ENCODE peak calls at places on chromosomes 2 and 18, in nine cellular contexts. P, Z, Y, M, L, U, V, J and X are unnamed samples. For H3K27me3, the result is how much of the 10 kb centered on the place peaks cover.

GRCh38 chr2:38116762-38117161 is 40.8 kb upstream of the CYP1B1 start:
- DNase-seq in P (no peak), Z (peak), Y (no peak), M (peak), L (no peak), U (no peak), V (no peak), J (no peak), X (no peak)

GRCh38 chr2:172168917-172169346 is 66.2 kb upstream of the DLX2 start:
- DNase-seq in P (no peak), Z (peak), Y (no peak), M (peak), L (no peak), U (no peak), V (no peak), J (no peak), X (no peak)

GRCh38 chr18:10771053-10771709 is 245.4 kb downstream of the NAPG start:
- DNase-seq in P (no peak), Z (no peak), Y (no peak), M (no peak), L (no peak), U (no peak), V (no peak), J (no peak), X (no peak)

GRCh38 chr2:148939271-148939670 is 64.2 kb downstream of the KIF5C start:
- DNase-seq in P (no peak), Z (no peak), Y (no peak), M (no peak), L (no peak), U (no peak), V (no peak), J (no peak), X (no peak)

GRCh38 chr2:47000679-47001075 is 85.1 kb upstream of the MCFD2 start:
- DNase-seq in P (no peak), Z (no peak), Y (no peak), M (no peak), L (no peak), U (no peak), V (no peak), J (no peak), X (no peak)

GRCh38 chr2:16925145-16925544 is 259.5 kb upstream of the CYRIA start:
- DNase-seq in P (no peak), Z (no peak), Y (no peak), M (peak), L (no peak), U (no peak), V (no peak), J (no peak), X (no peak)

GRCh38 chr2:28325567-28326468 is 66.8 kb upstream of the FOSL2 start:
- DNase-seq in P (no peak), Z (peak), Y (no peak), M (peak), L (peak), U (no peak), V (no peak), J (peak), X (no peak)

GRCh38 chr18:77015176-77015575 is 117.4 kb downstream of the MBP start:
- DNase-seq in P (no peak), Z (no peak), Y (no peak), M (peak), L (no peak), U (no peak), V (no peak), J (no peak), X (no peak)

GRCh38 chr2:45182667-45183620 is 173.7 kb upstream of the SIX2 start:
- DNase-seq in P (no peak), Z (peak), Y (no peak), M (no peak), L (no peak), U (no peak), V (no peak), J (no peak), X (peak)

GRCh38 chr2:144026679-144027078 is 493.2 kb downstream of the ZEB2 start:
- DNase-seq in P (no peak), Z (no peak), Y (no peak), M (no peak), L (no peak), U (no peak), V (no peak), J (no peak), X (no peak)

GRCh38 chr2:76296400-76296799 is 585.7 kb upstream of the GCFC2 start:
- DNase-seq in P (no peak), Z (no peak), Y (no peak), M (no peak), L (no peak), U (no peak), V (no peak), J (no peak), X (no peak)

GRCh38 chr2:18404141-18404540 is 156.3 kb downstream of the RDH14 start:
- DNase-seq in P (no peak), Z (no peak), Y (no peak), M (peak), L (no peak), U (no peak), V (no peak), J (no peak), X (no peak)

GRCh38 chr2:239731422-239731821 is 293.7 kb downstream of the NDUFA10 start:
- DNase-seq in P (no peak), Z (no peak), Y (no peak), M (no peak), L (peak), U (peak), V (no peak), J (no peak), X (no peak)

GRCh38 chr2:172230783-172231446 is 128.2 kb upstream of the DLX2 start:
- DNase-seq in P (no peak), Z (peak), Y (no peak), M (no peak), L (no peak), U (no peak), V (no peak), J (no peak), X (peak)

GRCh38 chr18:35457140-35457704 is 40.5 kb downstream of the INO80C start:
- DNase-seq in P (no peak), Z (no peak), Y (no peak), M (peak), L (no peak), U (no peak), V (no peak), J (no peak), X (no peak)

GRCh38 chr2:240327566-240327965 is 107.9 kb upstream of the GPC1 start:
- DNase-seq in P (no peak), Z (no peak), Y (no peak), M (no peak), L (no peak), U (no peak), V (no peak), J (no peak), X (no peak)

GRCh38 chr2:217325251-217325650 is 465.4 kb upstream of the TNP1 start:
- DNase-seq in P (no peak), Z (no peak), Y (no peak), M (no peak), L (no peak), U (no peak), V (no peak), J (no peak), X (no peak)

GRCh38 chr2:163401481-163401880 is 334.3 kb downstream of the FIGN start:
- DNase-seq in P (no peak), Z (peak), Y (no peak), M (no peak), L (no peak), U (no peak), V (no peak), J (no peak), X (peak)

GRCh38 chr2:226489765-226490164 is 309.9 kb downstream of the IRS1 start:
- DNase-seq in P (no peak), Z (peak), Y (no peak), M (no peak), L (no peak), U (no peak), V (no peak), J (no peak), X (peak)

GRCh38 chr18:49591271-49591670 is 29.4 kb downstream of the LIPG start:
- DNase-seq in P (no peak), Z (no peak), Y (no peak), M (no peak), L (no peak), U (no peak), V (peak), J (no peak), X (no peak)

GRCh38 chr2:61853086-61853847 is 593 bp downstream of the FAM161A start:
- DNase-seq in P (no peak), Z (peak), Y (no peak), M (peak), L (no peak), U (no peak), V (peak), J (peak), X (peak)

GRCh38 chr2:193824474-193824873 is 1629.7 kb upstream of the TMEFF2 start:
- DNase-seq in P (no peak), Z (peak), Y (no peak), M (no peak), L (no peak), U (no peak), V (no peak), J (peak), X (peak)

GRCh38 chr2:163565192-163565591 is 170.6 kb downstream of the FIGN start:
- DNase-seq in P (no peak), Z (no peak), Y (no peak), M (no peak), L (no peak), U (no peak), V (no peak), J (no peak), X (no peak)

GRCh38 chr2:207163815-207164747 is 1.7 kb downstream of the KLF7 start:
- DNase-seq in P (peak), Z (peak), Y (peak), M (peak), L (no peak), U (peak), V (peak), J (no peak), X (peak)

GRCh38 chr2:231765496-231765929 is 15.6 kb downstream of the PDE6D start:
- DNase-seq in P (no peak), Z (no peak), Y (no peak), M (no peak), L (no peak), U (no peak), V (no peak), J (no peak), X (no peak)

GRCh38 chr2:40251146-40251545 is 200.7 kb downstream of the SLC8A1 start:
- DNase-seq in P (no peak), Z (no peak), Y (no peak), M (no peak), L (no peak), U (no peak), V (no peak), J (no peak), X (no peak)

GRCh38 chr18:49024808-49025361 is 74.1 kb upstream of the SMAD7 start:
- DNase-seq in P (no peak), Z (no peak), Y (no peak), M (no peak), L (peak), U (no peak), V (no peak), J (no peak), X (no peak)

GRCh38 chr2:17976871-17977746 is 98.6 kb downstream of the KCNS3 start:
- DNase-seq in P (no peak), Z (peak), Y (peak), M (peak), L (no peak), U (no peak), V (no peak), J (no peak), X (peak)

DNA sequence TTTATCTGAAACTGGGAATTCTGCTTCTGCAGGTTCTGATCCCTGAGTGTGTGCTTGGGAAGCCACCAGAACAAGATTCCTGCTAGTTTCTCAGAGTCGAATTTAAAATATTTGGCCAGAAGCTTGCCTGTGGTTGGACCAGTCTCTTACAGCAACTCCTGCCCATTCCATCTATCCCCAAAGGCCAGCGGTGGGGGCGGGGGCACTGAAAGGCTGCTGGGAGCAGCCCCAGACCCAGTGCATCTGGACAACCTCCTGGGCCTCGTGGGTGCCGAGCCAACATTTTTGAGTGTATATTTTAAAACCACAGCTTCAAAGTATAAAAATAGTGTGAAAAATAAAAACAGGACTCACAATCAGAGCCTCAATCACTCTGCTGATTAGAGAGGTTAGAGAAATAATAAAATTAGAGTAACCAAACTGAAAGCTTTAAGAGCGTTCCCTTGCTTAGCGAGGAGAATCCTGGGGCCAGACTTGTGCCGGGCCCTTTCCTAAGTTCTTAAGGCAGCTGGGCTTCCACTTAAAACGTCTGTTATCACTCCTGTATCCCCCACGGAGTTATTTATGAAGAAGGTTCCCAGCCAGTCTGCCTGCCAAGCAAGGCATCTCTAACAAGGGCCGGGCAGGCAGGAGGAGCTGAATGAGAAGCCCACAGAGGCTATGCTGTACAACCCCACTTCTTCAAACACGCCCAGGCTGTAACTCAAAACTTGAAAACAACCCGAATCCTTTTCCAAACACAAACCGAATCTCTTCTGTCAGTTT is 38.8 kb upstream of the ZFP36L2 start:
- DNase-seq in P (no peak), Z (peak), Y (peak), M (peak), L (peak), U (peak), V (no peak), J (no peak), X (no peak)
- H3K27me3 ChIP-seq in P (under half), Z (under half), Y (under half), M (under half), L (under half), U (under half), V (under half), J (under half), X (under half)

GRCh38 chr2:234952270-234953115 is 676 bp downstream of the SH3BP4 start:
- DNase-seq in P (peak), Z (no peak), Y (no peak), M (peak), L (peak), U (no peak), V (peak), J (no peak), X (no peak)
- H3K4me3 ChIP-seq in P (peak), Z (peak), Y (peak), M (peak), L (peak), U (peak), V (peak), J (peak), X (peak)

GRCh38 chr18:37568671-37569070 is 3.1 kb upstream of the CELF4 start:
- DNase-seq in P (no peak), Z (no peak), Y (no peak), M (no peak), L (no peak), U (no peak), V (no peak), J (no peak), X (no peak)
- H3K27me3 ChIP-seq in P (half or more), Z (under half), Y (half or more), M (under half), L (half or more), U (half or more), V (under half), J (under half), X (under half)

DNA sequence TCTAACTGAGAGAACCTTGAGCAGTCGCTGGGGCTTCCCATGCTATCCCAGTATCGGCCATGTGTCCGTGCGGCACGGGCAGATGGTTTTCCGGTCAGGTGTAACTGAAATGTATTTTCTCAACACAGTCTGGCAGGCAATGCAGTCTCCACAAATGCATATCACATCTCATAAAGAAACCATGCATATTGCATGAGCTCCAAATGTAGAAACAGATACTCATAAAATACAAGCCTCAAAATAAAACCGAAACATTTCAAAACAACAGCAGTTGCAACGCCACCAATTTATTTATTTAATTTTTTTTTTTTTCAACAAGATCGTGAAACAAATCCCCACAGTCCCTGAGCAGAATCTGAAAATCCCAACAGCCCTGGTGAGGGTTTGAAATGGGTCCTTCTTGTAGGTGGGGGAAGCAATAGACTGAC is 299.4 kb downstream of the LPIN1 start:
- DNase-seq in P (no peak), Z (no peak), Y (no peak), M (no peak), L (no peak), U (no peak), V (no peak), J (no peak), X (no peak)
- H3K4me3 ChIP-seq in P (no peak), Z (no peak), Y (no peak), M (no peak), L (no peak), U (no peak), V (no peak), J (no peak), X (no peak)

GRCh38 chr2:121036226-121036692 is 248.7 kb downstream of the TFCP2L1 start:
- DNase-seq in P (no peak), Z (no peak), Y (no peak), M (no peak), L (peak), U (no peak), V (no peak), J (no peak), X (no peak)

GRCh38 chr2:121037480-121037879 is 247.5 kb downstream of the TFCP2L1 start:
- DNase-seq in P (no peak), Z (no peak), Y (no peak), M (no peak), L (no peak), U (no peak), V (no peak), J (no peak), X (no peak)

GRCh38 chr2:121038831-121039230 is 246.2 kb downstream of the TFCP2L1 start:
- DNase-seq in P (no peak), Z (no peak), Y (no peak), M (no peak), L (peak), U (no peak), V (no peak), J (no peak), X (peak)

GRCh38 chr2:121038431-121038830 is 246.6 kb downstream of the TFCP2L1 start:
- DNase-seq in P (no peak), Z (no peak), Y (no peak), M (no peak), L (no peak), U (no peak), V (no peak), J (no peak), X (no peak)

DNA sequence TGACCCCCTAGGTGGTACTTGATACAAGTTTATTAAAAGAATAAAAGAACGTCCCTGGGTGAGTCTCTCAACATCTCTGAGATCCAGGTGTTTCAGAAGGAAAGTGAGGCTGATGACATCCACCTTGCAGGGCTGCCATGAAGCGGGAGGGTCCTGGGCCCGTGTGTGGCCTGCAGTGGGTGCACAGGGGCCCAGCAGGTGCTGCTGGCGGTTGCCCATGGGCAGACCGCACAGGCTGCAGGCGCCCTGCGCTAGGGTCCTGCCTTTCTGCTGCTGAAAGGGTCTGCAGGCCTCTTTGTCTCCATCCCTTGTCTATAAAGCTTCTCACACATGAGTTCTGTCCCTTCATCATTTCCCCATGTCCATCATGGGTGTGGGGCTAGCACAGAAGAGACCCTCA is 247.0 kb downstream of the TFCP2L1 start:
- DNase-seq in P (no peak), Z (no peak), Y (no peak), M (no peak), L (no peak), U (no peak), V (no peak), J (no peak), X (no peak)
- H3K27me3 ChIP-seq in P (under half), Z (under half), Y (half or more), M (under half), L (under half), U (under half), V (under half), J (under half), X (under half)

GRCh38 chr18:32730620-32731021 is 42.2 kb downstream of the KLHL14 start:
- DNase-seq in P (no peak), Z (peak), Y (no peak), M (no peak), L (no peak), U (no peak), V (no peak), J (no peak), X (no peak)
- H3K4me3 ChIP-seq in P (no peak), Z (peak), Y (peak), M (no peak), L (no peak), U (no peak), V (peak), J (no peak), X (peak)

DNA sequence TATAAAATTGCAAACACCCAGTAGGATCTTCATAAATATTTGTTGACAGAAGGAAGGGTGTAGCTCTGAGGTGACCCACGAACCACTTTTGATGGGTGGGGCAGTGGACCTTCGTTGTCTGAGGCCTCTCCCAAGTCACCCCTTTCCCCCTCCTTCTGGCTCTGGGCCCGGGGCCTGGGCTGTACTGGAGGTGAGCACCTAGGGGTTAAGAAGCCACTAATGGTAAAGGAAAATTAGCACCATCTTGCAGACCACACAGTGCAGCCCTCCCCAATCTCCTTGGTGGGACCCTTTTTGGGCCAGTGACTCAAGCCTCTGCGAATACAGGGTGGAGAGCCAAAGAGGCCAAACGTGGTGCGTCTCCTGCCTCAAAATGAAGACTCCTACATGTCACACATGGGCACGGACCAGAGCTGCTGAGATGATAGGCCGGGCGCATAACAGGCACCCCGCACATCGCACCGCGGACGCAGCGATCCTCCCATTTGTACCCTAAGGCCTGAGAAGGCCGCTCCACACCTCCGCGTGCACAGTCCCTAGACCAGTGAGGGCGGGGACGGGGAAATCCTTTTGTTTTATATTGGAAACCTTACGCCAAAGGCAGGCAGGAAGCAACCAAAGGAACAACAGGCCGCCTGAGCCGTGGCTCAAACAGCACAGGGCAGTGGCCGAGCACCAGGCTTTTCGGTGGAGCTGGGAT is 31.9 kb upstream of the ATP6V1B1 start:
- DNase-seq in P (no peak), Z (no peak), Y (no peak), M (no peak), L (no peak), U (no peak), V (no peak), J (no peak), X (no peak)
- H3K27me3 ChIP-seq in P (half or more), Z (half or more), Y (half or more), M (half or more), L (half or more), U (half or more), V (under half), J (under half), X (under half)